ENCODE peak calls at places on chromosomes 12 and 14, in five cellular contexts. L is GM12864, X is fibroblast of pulmonary artery, R is choroid plexus epithelial cell, J is IMR-90. V is an unnamed sample.

GRCh38 chr12:100279612-100280244 is 12.8 kb downstream of the SCYL2 start:
- DNase-seq in X (peak; percentile 13), L (no peak), J (no peak), R (peak; percentile 39), V (no peak)

GRCh38 chr12:89238593-89238992 is 113.7 kb downstream of the DUSP6 start:
- DNase-seq in X (peak; percentile 71), R (no peak), L (no peak), J (no peak), V (no peak)

GRCh38 chr12:12791756-12792346 is 6.4 kb downstream of the APOLD1 start:
- DNase-seq in R (peak; percentile 27), X (no peak), L (no peak), J (peak; percentile 22), V (no peak)

GRCh38 chr14:72352012-72352411 is 419.8 kb downstream of the RGS6 start:
- DNase-seq in J (no peak), X (no peak), R (no peak), L (no peak), V (no peak)

GRCh38 chr12:79422060-79422812 is 268.5 kb downstream of the PAWR start:
- DNase-seq in J (no peak), X (no peak), R (peak; percentile 70), L (no peak), V (no peak)

GRCh38 chr12:125314051-125314882 is 249.0 kb downstream of the AACS start:
- DNase-seq in R (no peak), X (no peak), L (no peak), J (no peak), V (no peak)

GRCh38 chr12:29350080-29350479 is 30.9 kb downstream of the ERGIC2 start:
- DNase-seq in L (no peak), J (peak; percentile 36), X (peak; percentile 73), R (peak; percentile 78), V (no peak)

GRCh38 chr12:107404981-107405380 is 280.6 kb upstream of the PWP1 start:
- DNase-seq in L (no peak), R (peak; percentile 76), X (peak; percentile 43), J (peak; percentile 36), V (no peak)

GRCh38 chr12:27244680-27245005 is 557 bp downstream of the STK38L start:
- DNase-seq in L (no peak), X (peak; percentile 61), R (peak; percentile 51), J (peak; percentile 58), V (no peak)

GRCh38 chr12:127664901-127665300 is 602.1 kb upstream of the TMEM132C start:
- DNase-seq in X (no peak), L (no peak), J (peak; percentile 27), R (no peak), V (no peak)

GRCh38 chr14:104294628-104294982 is 156.2 kb downstream of the KIF26A start:
- DNase-seq in J (no peak), L (no peak), R (no peak), X (no peak), V (peak; percentile 36)

GRCh38 chr14:90381011-90381790 is 15.6 kb upstream of the CALM1 start:
- DNase-seq in J (no peak), L (no peak), X (peak; percentile 23), R (peak; percentile 39), V (no peak)

GRCh38 chr14:96639550-96639949 is 137.4 kb downstream of the PAPOLA start:
- DNase-seq in J (no peak), X (no peak), L (no peak), R (no peak), V (no peak)

GRCh38 chr12:20525064-20525610 is 156.8 kb downstream of the PDE3A start:
- DNase-seq in X (peak; percentile 50), R (peak; percentile 62), J (peak; percentile 57), L (no peak), V (no peak)

GRCh38 chr14:94940263-94940993 is 170.5 kb upstream of the GSC start:
- DNase-seq in J (no peak), X (no peak), R (no peak), L (no peak), V (no peak)

GRCh38 chr14:105525861-105526780 is at the start of gene TMEM121:
- DNase-seq in X (no peak), J (no peak), R (no peak), L (no peak), V (peak; percentile 88)

GRCh38 chr12:99454539-99455172 is 192.9 kb upstream of the GARIN6 start:
- DNase-seq in L (no peak), J (no peak), X (no peak), R (no peak), V (no peak)

GRCh38 chr14:61461808-61462275 is 140.5 kb downstream of the PRKCH start:
- DNase-seq in X (peak; percentile 89), L (no peak), J (peak; percentile 77), R (peak; percentile 89), V (no peak)

GRCh38 chr12:103423061-103423473 is 72.7 kb downstream of the C12orf42 start:
- DNase-seq in R (no peak), X (no peak), J (no peak), L (no peak), V (no peak)

GRCh38 chr12:94595152-94595551 is 55.2 kb downstream of the TMCC3 start:
- DNase-seq in R (no peak), L (no peak), X (no peak), J (no peak), V (no peak)

GRCh38 chr12:95997911-95998510 is 1.9 kb upstream of the HAL start:
- DNase-seq in J (peak; percentile 4), X (no peak), L (no peak), R (no peak), V (no peak)

GRCh38 chr12:119241049-119241448 is 62.3 kb downstream of the HSPB8 start:
- DNase-seq in X (no peak), L (no peak), R (no peak), J (no peak), V (no peak)

GRCh38 chr12:66092559-66093269 is 37.8 kb downstream of the LLPH start:
- DNase-seq in J (peak; percentile 56), R (peak; percentile 43), L (no peak), X (peak; percentile 44), V (no peak)

GRCh38 chr14:70987042-70987441 is 79.8 kb downstream of the PCNX1 start:
- DNase-seq in X (peak; percentile 46), R (peak; percentile 34), L (no peak), J (peak; percentile 4), V (no peak)

GRCh38 chr12:127656261-127656660 is 610.7 kb upstream of the TMEM132C start:
- DNase-seq in X (no peak), J (no peak), L (no peak), R (no peak), V (no peak)

GRCh38 chr12:127811988-127812387 is 455.0 kb upstream of the TMEM132C start:
- DNase-seq in J (no peak), L (no peak), R (peak; percentile 33), X (peak; percentile 9), V (no peak)

GRCh38 chr12:112762753-112763152 is 28.8 kb upstream of the RPH3A start:
- DNase-seq in L (no peak), R (no peak), J (no peak), X (no peak), V (no peak)

GRCh38 chr14:100323121-100323941 is at the start of gene SLC25A47:
- DNase-seq in J (no peak), X (no peak), R (no peak), L (no peak), V (no peak)

GRCh38 chr14:51566831-51567582 is 84.7 kb upstream of the FRMD6 start:
- DNase-seq in L (no peak), X (no peak), R (no peak), J (no peak), V (no peak)

GRCh38 chr14:59317782-59318505 is 129.5 kb downstream of the DAAM1 start:
- DNase-seq in X (no peak), L (no peak), R (no peak), J (no peak), V (no peak)

GRCh38 chr12:105876426-105876927 is 262.3 kb downstream of the NUAK1 start:
- DNase-seq in J (no peak), R (peak; percentile 39), X (no peak), L (no peak), V (no peak)

GRCh38 chr12:105878964-105879363 is 259.8 kb downstream of the NUAK1 start:
- DNase-seq in X (no peak), L (no peak), R (no peak), J (peak; percentile 9), V (no peak)

GRCh38 chr12:105882404-105882803 is 256.4 kb downstream of the NUAK1 start:
- DNase-seq in R (no peak), J (no peak), L (no peak), X (peak; percentile 55), V (no peak)

DNA sequence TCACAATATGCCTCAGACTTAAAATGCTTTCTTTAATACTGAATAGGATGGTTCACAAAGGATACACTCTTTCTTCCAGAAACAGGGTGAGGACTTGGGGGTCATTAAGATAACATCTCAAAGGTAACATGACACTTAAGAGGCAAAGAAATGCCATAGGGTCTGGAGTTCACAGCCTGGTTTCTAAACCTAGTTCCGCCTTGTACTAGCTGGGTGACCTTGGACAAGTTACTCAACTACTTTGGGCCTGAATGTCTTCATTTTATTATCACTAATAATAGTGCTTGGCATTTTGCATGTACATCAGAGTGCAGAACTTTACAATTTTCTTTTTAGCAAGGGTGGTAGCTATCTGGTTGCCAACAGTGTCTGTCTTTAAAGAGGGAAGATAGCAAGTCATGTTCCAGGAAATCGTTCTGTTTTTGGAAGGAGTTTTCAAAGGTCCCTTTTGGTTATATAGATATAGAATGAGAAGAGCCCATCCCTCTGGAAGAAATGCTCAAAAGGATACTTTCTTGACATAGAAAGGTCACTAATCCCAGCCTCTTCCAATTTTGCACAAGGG is 257.8 kb downstream of the NUAK1 start:
- DNase-seq in J (no peak), X (no peak), L (no peak), R (no peak), V (no peak)
- TF ChIP-seq CTCF in J (no peak), X (no peak), L (no peak), R (no peak), V (no peak)

GRCh38 chr14:93033983-93034670 is 81.6 kb downstream of the ITPK1 start:
- DNase-seq in J (no peak), L (no peak), R (no peak), X (no peak), V (no peak)
- TF ChIP-seq CTCF in J (peak; percentile 34), L (peak; percentile 75), R (peak; percentile 65), X (peak; percentile 43), V (peak; percentile 57)

GRCh38 chr14:31320922-31321779 is 99.2 kb downstream of the HEATR5A start:
- DNase-seq in J (no peak), X (no peak), L (no peak), R (no peak), V (no peak)

GRCh38 chr14:31320216-31320615 is 100.1 kb downstream of the HEATR5A start:
- DNase-seq in L (no peak), J (no peak), X (no peak), R (no peak), V (no peak)

GRCh38 chr14:31323419-31323818 is 96.9 kb downstream of the HEATR5A start:
- DNase-seq in R (no peak), X (no peak), J (no peak), L (no peak), V (no peak)

DNA sequence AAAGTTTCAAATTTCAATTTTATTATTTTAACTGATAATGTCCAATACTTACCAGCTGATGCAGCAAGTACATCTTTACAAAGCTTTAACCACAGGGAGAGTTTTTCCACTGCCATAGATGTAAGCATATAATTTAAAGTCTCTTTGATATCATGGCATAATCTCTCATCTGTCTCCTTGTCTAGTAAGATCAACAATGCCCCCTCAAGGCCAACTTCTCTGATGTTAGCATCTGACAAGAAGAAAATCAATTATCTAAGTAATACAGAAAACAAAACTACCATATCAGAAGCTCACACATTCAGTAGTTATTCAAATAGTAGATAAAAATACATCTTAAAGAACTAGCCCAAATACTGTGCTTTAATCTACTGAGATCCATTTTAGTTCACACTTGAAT is 94.2 kb downstream of the HEATR5A start:
- DNase-seq in L (no peak), R (peak; percentile 71), J (peak; percentile 39), X (peak; percentile 41), V (no peak)
- TF ChIP-seq CTCF in L (no peak), R (peak; percentile 30), J (peak; percentile 25), X (no peak), V (peak; percentile 54)

GRCh38 chr12:72133497-72134055 is 138.6 kb upstream of the TRHDE start:
- DNase-seq in R (peak; percentile 28), J (peak; percentile 1), X (no peak), L (no peak), V (no peak)
- TF ChIP-seq CTCF in R (peak; percentile 37), J (peak; percentile 25), X (no peak), L (no peak), V (peak; percentile 42)